ENCODE peak calls at places on chromosomes 2 and 18, in ten cellular contexts. O is A549, P is heart left ventricle, L is adrenal gland, S is prostate gland, K is stomach, N is Peyer's patch, X is transverse colon, V is IMR-90, M is uterus. B is an unnamed sample. For H3K4me1, the result is how much of the 10 kb centered on the place peaks cover.

GRCh38 chr2:28281739-28282138 is 110.9 kb upstream of the FOSL2 start:
- DNase-seq in O (no peak), P (no peak), L (no peak), S (no peak), K (no peak), N (no peak), X (no peak), V (no peak), M (no peak), B (no peak)

GRCh38 chr2:157895531-157895930 is 19.4 kb upstream of the ACVR1 start:
- DNase-seq in O (no peak), P (no peak), L (no peak), S (no peak), K (no peak), N (no peak), X (no peak), V (peak), M (no peak), B (no peak)

GRCh38 chr2:101793277-101793969 is 95.9 kb downstream of the MAP4K4 start:
- DNase-seq in O (no peak), P (peak), L (no peak), S (no peak), K (no peak), N (no peak), X (no peak), V (no peak), M (peak), B (peak)

GRCh38 chr2:189519631-189520387 is 60.8 kb downstream of the SLC40A1 start:
- DNase-seq in O (no peak), P (no peak), L (no peak), S (no peak), K (no peak), N (no peak), X (no peak), V (no peak), M (no peak), B (no peak)

GRCh38 chr2:195319548-195320415 is 337.2 kb upstream of the SLC39A10 start:
- DNase-seq in O (no peak), P (no peak), L (no peak), S (no peak), K (no peak), N (no peak), X (no peak), V (no peak), M (no peak), B (no peak)

GRCh38 chr2:241857572-241858121 is 1.0 kb downstream of the PDCD1 start:
- DNase-seq in O (no peak), P (no peak), L (no peak), S (no peak), K (no peak), N (no peak), X (no peak), V (no peak), M (no peak), B (no peak)

GRCh38 chr18:49335677-49336076 is 124.8 kb downstream of the DYM start:
- DNase-seq in O (no peak), P (no peak), L (no peak), S (no peak), K (no peak), N (no peak), X (no peak), V (no peak), M (no peak), B (no peak)

GRCh38 chr2:231052494-231053451 is 3.9 kb upstream of the PSMD1 start:
- DNase-seq in O (peak), P (peak), L (peak), S (peak), K (peak), N (peak), X (peak), V (peak), M (peak), B (peak)

GRCh38 chr2:157592983-157593382 is 35.7 kb downstream of the ACVR1C start:
- DNase-seq in O (no peak), P (no peak), L (no peak), S (no peak), K (no peak), N (no peak), X (no peak), V (peak), M (no peak), B (no peak)

GRCh38 chr18:4068552-4069158 is 386.5 kb downstream of the DLGAP1 start:
- DNase-seq in O (peak), P (no peak), L (peak), S (peak), K (no peak), N (no peak), X (peak), V (peak), M (no peak), B (peak)

GRCh38 chr2:186136860-186137259 is 349.2 kb upstream of the ZC3H15 start:
- DNase-seq in O (no peak), P (no peak), L (no peak), S (no peak), K (no peak), N (no peak), X (no peak), V (no peak), M (no peak), B (no peak)

GRCh38 chr2:70984576-70985282 is 6.3 kb downstream of the ANKRD53 start:
- DNase-seq in O (peak), P (peak), L (peak), S (peak), K (peak), N (peak), X (peak), V (peak), M (no peak), B (peak)

GRCh38 chr18:10003866-10004265 is 90.0 kb downstream of the VAPA start:
- DNase-seq in O (no peak), P (no peak), L (no peak), S (no peak), K (no peak), N (no peak), X (no peak), V (no peak), M (no peak), B (no peak)

GRCh38 chr2:239743206-239743605 is 281.9 kb downstream of the NDUFA10 start:
- DNase-seq in O (no peak), P (no peak), L (no peak), S (no peak), K (no peak), N (no peak), X (no peak), V (no peak), M (no peak), B (no peak)
- TF ChIP-seq POLR2A in O (no peak), P (no peak), L (no peak), S (no peak), K (no peak), N (no peak), X (no peak), V (no peak), M (no peak), B (no peak)

GRCh38 chr2:197075754-197076337 is 149.3 kb upstream of the PGAP1 start:
- DNase-seq in O (no peak), P (no peak), L (no peak), S (no peak), K (no peak), N (no peak), X (no peak), V (no peak), M (no peak), B (no peak)
- H3K4me1 ChIP-seq in O (under half), P (under half), L (under half), S (under half), K (under half), N (under half), X (under half), V (under half), M (under half), B (under half)

GRCh38 chr18:2846241-2846637 is 567 bp upstream of the EMILIN2 start:
- DNase-seq in O (no peak), P (no peak), L (no peak), S (no peak), K (no peak), N (peak), X (no peak), V (peak), M (no peak), B (no peak)

GRCh38 chr18:2843161-2843560 is 3.6 kb upstream of the EMILIN2 start:
- DNase-seq in O (no peak), P (no peak), L (no peak), S (no peak), K (no peak), N (no peak), X (peak), V (no peak), M (no peak), B (no peak)

GRCh38 chr18:2847341-2848144 is 737 bp downstream of the EMILIN2 start:
- DNase-seq in O (no peak), P (peak), L (no peak), S (no peak), K (no peak), N (no peak), X (no peak), V (no peak), M (peak), B (no peak)

GRCh38 chr18:2846638-2847340 is at the start of gene EMILIN2:
- DNase-seq in O (no peak), P (peak), L (peak), S (peak), K (peak), N (peak), X (peak), V (peak), M (peak), B (peak)

GRCh38 chr18:2845175-2845574 is 1.6 kb upstream of the EMILIN2 start:
- DNase-seq in O (no peak), P (no peak), L (no peak), S (no peak), K (no peak), N (no peak), X (no peak), V (no peak), M (no peak), B (no peak)
- TF ChIP-seq POLR2A in O (no peak), P (no peak), L (no peak), S (no peak), K (no peak), N (no peak), X (no peak), V (no peak), M (no peak), B (no peak)

DNA sequence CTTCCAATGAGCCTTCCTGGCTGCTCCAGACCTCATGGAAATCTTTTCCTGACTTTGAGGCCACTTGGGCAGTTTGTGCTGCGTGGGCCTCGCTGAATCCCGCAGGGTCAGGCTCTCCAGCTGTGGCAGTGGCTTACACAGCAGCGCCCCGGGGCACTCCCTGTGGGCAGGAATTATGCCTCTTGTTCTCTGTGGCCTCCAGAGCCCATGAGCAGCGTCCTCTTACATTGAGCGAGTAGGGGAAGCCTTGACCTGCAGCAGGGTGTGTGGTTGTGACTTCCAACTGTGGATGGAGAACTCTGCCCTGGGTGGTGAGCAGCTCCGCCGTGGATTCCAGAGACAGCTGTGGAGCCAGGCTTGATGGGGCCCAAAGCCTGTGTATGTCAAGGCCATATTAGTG is 180.8 kb downstream of the GLI2 start:
- DNase-seq in O (no peak), P (no peak), L (no peak), S (no peak), K (no peak), N (no peak), X (no peak), V (no peak), M (no peak), B (no peak)
- H3K4me1 ChIP-seq in O (half or more), P (under half), L (under half), S (under half), K (under half), N (under half), X (under half), V (half or more), M (under half), B (under half)

GRCh38 chr18:31138709-31139108 is 23.9 kb downstream of the DSC1 start:
- DNase-seq in O (no peak), P (no peak), L (no peak), S (no peak), K (no peak), N (no peak), X (no peak), V (no peak), M (no peak), B (no peak)

GRCh38 chr18:31129398-31130115 is 27.3 kb upstream of the DSC2 start:
- DNase-seq in O (no peak), P (no peak), L (no peak), S (no peak), K (no peak), N (no peak), X (no peak), V (no peak), M (no peak), B (peak)

GRCh38 chr18:31134988-31135529 is 27.6 kb downstream of the DSC1 start:
- DNase-seq in O (no peak), P (no peak), L (no peak), S (no peak), K (no peak), N (no peak), X (no peak), V (no peak), M (no peak), B (no peak)
- TF ChIP-seq POLR2A in O (no peak), P (no peak), L (no peak), S (no peak), K (no peak), N (no peak), X (no peak), V (no peak), M (no peak), B (no peak)

DNA sequence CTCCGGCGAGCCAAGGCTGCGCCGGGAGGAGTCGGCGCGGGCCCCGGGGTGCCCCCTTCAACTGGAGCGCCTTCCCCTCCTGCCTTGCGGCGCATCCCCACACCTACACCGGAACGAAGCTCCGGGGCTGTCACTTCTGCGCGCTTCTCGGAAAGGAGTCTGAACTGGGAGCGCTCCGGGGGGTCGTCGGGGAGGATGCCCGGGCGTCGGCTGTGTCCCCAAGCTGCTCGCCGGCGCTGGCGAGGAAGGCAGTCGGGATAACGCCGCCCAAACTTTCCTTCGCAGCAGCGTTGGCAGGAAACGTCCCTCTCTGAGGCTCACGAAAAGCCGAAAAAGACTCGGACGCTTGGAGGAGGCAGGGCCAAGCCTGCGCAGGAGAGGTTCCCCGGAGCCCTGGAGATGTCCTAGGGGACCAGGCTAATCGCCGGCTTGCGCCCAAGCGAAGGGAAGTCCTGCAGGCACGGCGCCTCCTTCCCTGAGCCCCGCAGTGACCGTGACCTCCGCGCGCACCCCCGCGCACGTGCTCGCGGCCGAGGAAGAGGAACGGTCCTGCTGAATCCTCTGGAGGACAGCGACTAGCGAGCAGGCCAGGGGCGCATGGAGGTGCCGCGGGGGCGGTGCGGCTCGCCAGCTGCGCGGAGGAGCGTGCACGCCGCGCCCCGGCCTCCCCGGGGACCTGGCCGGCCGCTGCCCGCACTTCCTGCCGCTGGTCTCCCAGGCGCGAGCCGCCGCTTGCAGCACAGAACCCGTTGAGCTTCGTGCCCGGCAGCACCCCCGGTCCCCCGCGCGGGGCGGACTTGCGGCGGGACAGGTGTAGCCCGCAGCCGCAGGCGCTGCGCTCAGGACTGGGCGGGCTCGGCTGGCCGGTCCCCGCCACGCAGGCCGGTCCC is at the start of gene SH3RF3:
- DNase-seq in O (peak), P (peak), L (peak), S (peak), K (peak), N (peak), X (peak), V (peak), M (peak), B (peak)
- H3K4me1 ChIP-seq in O (under half), P (under half), L (under half), S (under half), K (under half), N (under half), X (under half), V (under half), M (under half), B (under half)

DNA sequence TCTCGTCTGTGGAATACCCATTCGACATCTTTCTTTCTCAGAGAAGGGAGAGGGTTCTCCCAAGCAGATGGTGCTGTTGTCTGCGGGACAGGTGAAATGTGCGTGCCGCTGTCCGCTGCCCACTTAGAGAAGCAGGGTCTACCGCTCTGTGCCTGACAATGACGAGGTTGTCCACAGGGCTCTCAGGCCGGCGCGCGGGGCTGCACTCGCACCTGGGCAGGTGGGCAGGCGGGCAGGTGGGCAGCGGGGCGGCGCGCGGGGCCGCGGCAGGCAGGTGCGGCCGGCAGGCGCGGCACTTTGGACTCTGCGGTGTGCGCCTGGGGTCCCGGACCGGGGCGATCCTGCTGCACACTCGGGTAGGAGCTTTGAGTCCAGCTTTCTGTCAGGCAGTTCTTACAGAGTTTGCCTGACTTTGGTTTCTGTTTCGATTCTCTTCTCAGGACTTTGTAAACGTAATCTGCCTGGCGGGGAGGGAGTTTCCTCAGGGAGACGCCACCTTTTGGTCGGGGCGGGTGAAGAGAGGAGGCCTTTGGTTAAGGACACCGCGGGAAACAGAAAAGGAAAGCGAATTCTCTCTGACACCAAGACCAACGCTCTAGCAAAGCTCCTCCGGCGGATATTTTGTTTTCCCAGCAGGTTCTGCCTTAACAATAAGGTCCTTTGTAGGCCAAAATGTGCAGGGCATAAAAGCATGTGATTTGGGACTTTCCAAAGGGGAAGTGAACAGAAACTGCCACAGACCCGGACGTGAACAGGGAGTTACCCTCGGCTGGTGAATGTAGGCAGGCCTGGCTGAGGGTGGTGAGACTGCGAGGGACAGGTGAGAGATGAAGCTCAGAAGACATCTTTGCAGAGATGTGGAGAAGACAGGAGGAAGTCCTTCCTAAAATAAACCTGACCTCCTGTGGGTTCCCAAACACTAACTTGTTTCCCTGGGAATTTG is at the start of gene IFIH1:
- DNase-seq in O (peak), P (peak), L (peak), S (peak), K (peak), N (peak), X (peak), V (peak), M (peak), B (peak)
- TF ChIP-seq POLR2A in O (no peak), P (peak), L (no peak), S (peak), K (no peak), N (peak), X (peak), V (no peak), M (peak), B (peak)

DNA sequence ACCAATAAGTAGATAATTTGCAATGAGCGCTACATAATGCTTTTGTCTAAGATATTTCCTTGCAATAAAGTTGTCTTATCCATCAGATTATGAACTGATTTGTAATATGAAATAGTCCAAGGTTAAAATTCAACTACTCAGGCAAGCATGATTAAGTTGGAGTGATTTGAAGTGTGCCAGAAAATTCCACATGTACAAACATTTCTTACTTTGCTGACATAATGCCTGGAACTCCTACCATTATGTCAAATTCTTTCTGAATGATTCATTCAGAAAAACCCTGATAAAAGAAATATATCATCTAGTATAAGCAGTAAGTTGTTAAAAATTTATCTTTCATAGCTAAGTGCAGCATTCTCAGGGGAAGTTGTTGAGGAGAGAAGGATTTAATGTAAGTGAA is 87.3 kb downstream of the CBLN2 start:
- DNase-seq in O (no peak), P (no peak), L (no peak), S (no peak), K (no peak), N (no peak), X (no peak), V (peak), M (no peak), B (no peak)
- H3K4me1 ChIP-seq in O (under half), P (under half), L (under half), S (under half), K (under half), N (under half), X (under half), V (under half), M (under half), B (under half)

GRCh38 chr2:235579128-235579527 is 85.3 kb downstream of the AGAP1 start:
- DNase-seq in O (no peak), P (no peak), L (no peak), S (no peak), K (no peak), N (no peak), X (no peak), V (no peak), M (no peak), B (no peak)
- TF ChIP-seq POLR2A in O (no peak), P (no peak), L (no peak), S (no peak), K (no peak), N (no peak), X (no peak), V (no peak), M (no peak), B (no peak)

GRCh38 chr2:113858764-113859163 is 31.1 kb upstream of the ACTR3 start:
- DNase-seq in O (peak), P (no peak), L (no peak), S (no peak), K (no peak), N (no peak), X (no peak), V (peak), M (no peak), B (no peak)

GRCh38 chr2:113861740-113862139 is 28.1 kb upstream of the ACTR3 start:
- DNase-seq in O (no peak), P (no peak), L (no peak), S (no peak), K (no peak), N (no peak), X (no peak), V (no peak), M (no peak), B (no peak)

GRCh38 chr2:113854970-113855740 is 34.7 kb upstream of the ACTR3 start:
- DNase-seq in O (no peak), P (no peak), L (no peak), S (no peak), K (no peak), N (no peak), X (no peak), V (no peak), M (no peak), B (no peak)

GRCh38 chr2:113854208-113854607 is 35.7 kb upstream of the ACTR3 start:
- DNase-seq in O (no peak), P (no peak), L (no peak), S (no peak), K (no peak), N (no peak), X (no peak), V (no peak), M (no peak), B (no peak)

DNA sequence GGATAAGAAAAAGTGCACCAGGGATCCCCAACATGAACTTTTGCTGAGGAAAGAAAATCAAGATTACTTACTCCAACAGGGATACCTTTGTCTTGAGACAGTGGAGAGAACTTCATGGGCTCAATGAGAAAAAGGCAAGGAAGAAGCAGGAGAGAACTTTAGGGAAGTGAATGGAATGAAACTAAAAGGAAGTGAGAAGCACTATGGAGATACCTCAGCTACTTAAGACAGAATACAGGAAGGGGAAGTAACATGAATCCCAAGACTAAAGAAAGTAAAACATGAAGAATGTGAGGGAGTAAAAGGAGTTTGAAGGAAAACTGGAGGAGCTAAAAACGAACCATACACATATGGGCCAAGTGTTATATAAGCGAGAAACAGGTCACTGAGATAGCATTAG is 32.4 kb upstream of the ACTR3 start:
- DNase-seq in O (no peak), P (no peak), L (no peak), S (no peak), K (no peak), N (no peak), X (no peak), V (no peak), M (no peak), B (no peak)
- H3K4me1 ChIP-seq in O (under half), P (under half), L (under half), S (under half), K (under half), N (under half), X (under half), V (under half), M (under half), B (under half)